ENCODE peak calls at places on chromosomes 3 and 15, in eight cellular contexts. One of them, this sample, is unnamed.

GRCh38 chr3:78204977-78205376 is 1165.1 kb downstream of the ROBO2 start:
- DNase-seq in sigmoid colon: no peak
- DNase-seq in IMR-90: peak
- DNase-seq in Peyer's patch: no peak
- DNase-seq in transverse colon: no peak
- DNase-seq in breast epithelium: no peak
- DNase-seq in right lobe of liver: no peak
- DNase-seq in HCT116: no peak
- DNase-seq in this sample: no peak

GRCh38 chr15:88636039-88636438 is 2.8 kb upstream of the ISG20 start:
- DNase-seq in sigmoid colon: no peak
- DNase-seq in IMR-90: no peak
- DNase-seq in Peyer's patch: peak
- DNase-seq in transverse colon: peak
- DNase-seq in breast epithelium: peak
- DNase-seq in right lobe of liver: no peak
- DNase-seq in HCT116: peak
- DNase-seq in this sample: peak

GRCh38 chr15:101276501-101277037 is 716 bp downstream of the SELENOS start:
- DNase-seq in sigmoid colon: no peak
- DNase-seq in IMR-90: peak
- DNase-seq in Peyer's patch: no peak
- DNase-seq in transverse colon: no peak
- DNase-seq in breast epithelium: no peak
- DNase-seq in right lobe of liver: no peak
- DNase-seq in HCT116: no peak
- DNase-seq in this sample: no peak

GRCh38 chr3:191985691-191986090 is 524.7 kb downstream of the PYDC2 start:
- DNase-seq in sigmoid colon: no peak
- DNase-seq in IMR-90: no peak
- DNase-seq in Peyer's patch: no peak
- DNase-seq in transverse colon: no peak
- DNase-seq in breast epithelium: no peak
- DNase-seq in right lobe of liver: no peak
- DNase-seq in HCT116: no peak
- DNase-seq in this sample: no peak

GRCh38 chr3:134029256-134029733 is 430 bp downstream of the SLCO2A1 start:
- DNase-seq in sigmoid colon: no peak
- DNase-seq in IMR-90: peak
- DNase-seq in Peyer's patch: no peak
- DNase-seq in transverse colon: no peak
- DNase-seq in breast epithelium: no peak
- DNase-seq in right lobe of liver: no peak
- DNase-seq in HCT116: no peak
- DNase-seq in this sample: no peak

GRCh38 chr3:122940628-122941086 is 86.9 kb downstream of the SEMA5B start:
- DNase-seq in sigmoid colon: peak
- DNase-seq in IMR-90: no peak
- DNase-seq in Peyer's patch: no peak
- DNase-seq in transverse colon: no peak
- DNase-seq in breast epithelium: no peak
- DNase-seq in right lobe of liver: no peak
- DNase-seq in HCT116: no peak
- DNase-seq in this sample: no peak

GRCh38 chr3:141280086-141280485 is 48.5 kb downstream of the PXYLP1 start:
- DNase-seq in sigmoid colon: no peak
- DNase-seq in IMR-90: peak
- DNase-seq in Peyer's patch: no peak
- DNase-seq in transverse colon: no peak
- DNase-seq in breast epithelium: peak
- DNase-seq in right lobe of liver: no peak
- DNase-seq in HCT116: no peak
- DNase-seq in this sample: no peak

GRCh38 chr3:69462826-69463100 is 76.9 kb upstream of the FRMD4B start:
- DNase-seq in sigmoid colon: no peak
- DNase-seq in IMR-90: no peak
- DNase-seq in Peyer's patch: no peak
- DNase-seq in transverse colon: no peak
- DNase-seq in breast epithelium: no peak
- DNase-seq in right lobe of liver: no peak
- DNase-seq in HCT116: no peak
- DNase-seq in this sample: no peak

GRCh38 chr3:139574026-139574947 is 34.7 kb upstream of the RBP1 start:
- DNase-seq in sigmoid colon: no peak
- DNase-seq in IMR-90: no peak
- DNase-seq in Peyer's patch: no peak
- DNase-seq in transverse colon: no peak
- DNase-seq in breast epithelium: no peak
- DNase-seq in right lobe of liver: peak
- DNase-seq in HCT116: no peak
- DNase-seq in this sample: peak

GRCh38 chr15:78951841-78952238 is 7.0 kb upstream of the CTSH start:
- DNase-seq in sigmoid colon: no peak
- DNase-seq in IMR-90: peak
- DNase-seq in Peyer's patch: no peak
- DNase-seq in transverse colon: no peak
- DNase-seq in breast epithelium: no peak
- DNase-seq in right lobe of liver: no peak
- DNase-seq in HCT116: no peak
- DNase-seq in this sample: peak
- H3K27ac ChIP-seq in sigmoid colon: no peak
- H3K27ac ChIP-seq in IMR-90: no peak
- H3K27ac ChIP-seq in Peyer's patch: peak
- H3K27ac ChIP-seq in transverse colon: no peak
- H3K27ac ChIP-seq in breast epithelium: peak
- H3K27ac ChIP-seq in right lobe of liver: peak
- H3K27ac ChIP-seq in HCT116: no peak
- H3K27ac ChIP-seq in this sample: peak

DNA sequence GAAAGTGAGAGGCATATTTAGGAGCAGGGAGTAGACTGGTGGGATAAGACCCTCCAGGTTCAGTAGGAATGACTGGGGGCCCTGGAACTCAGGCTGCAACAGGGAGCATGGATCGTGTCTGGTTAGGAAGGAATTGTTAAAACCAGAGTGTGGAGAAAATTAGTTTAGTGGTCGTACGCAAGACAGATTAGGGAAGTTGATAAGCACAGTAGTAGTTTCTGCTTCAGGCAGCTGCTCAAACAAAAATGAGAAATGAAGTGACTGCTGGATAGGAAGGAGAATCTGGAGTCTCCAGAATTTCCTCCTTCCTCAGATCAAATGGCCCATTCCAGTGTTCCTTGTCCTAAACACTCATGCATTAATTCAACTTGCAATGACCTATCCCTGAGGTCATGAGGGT is 11.2 kb downstream of the MYD88 start:
- DNase-seq in sigmoid colon: no peak
- DNase-seq in IMR-90: no peak
- DNase-seq in Peyer's patch: no peak
- DNase-seq in transverse colon: no peak
- DNase-seq in breast epithelium: no peak
- DNase-seq in right lobe of liver: no peak
- DNase-seq in HCT116: no peak
- DNase-seq in this sample: no peak
- H3K4me3 ChIP-seq in sigmoid colon: no peak
- H3K4me3 ChIP-seq in IMR-90: no peak
- H3K4me3 ChIP-seq in Peyer's patch: no peak
- H3K4me3 ChIP-seq in transverse colon: no peak
- H3K4me3 ChIP-seq in breast epithelium: no peak
- H3K4me3 ChIP-seq in right lobe of liver: no peak
- H3K4me3 ChIP-seq in HCT116: no peak
- H3K4me3 ChIP-seq in this sample: no peak

GRCh38 chr3:98525494-98525893 is 2.8 kb upstream of the CLDND1 start:
- DNase-seq in sigmoid colon: no peak
- DNase-seq in IMR-90: no peak
- DNase-seq in Peyer's patch: no peak
- DNase-seq in transverse colon: no peak
- DNase-seq in breast epithelium: no peak
- DNase-seq in right lobe of liver: no peak
- DNase-seq in HCT116: no peak
- DNase-seq in this sample: no peak

GRCh38 chr3:98529856-98530459 is 1.8 kb upstream of the GPR15 start:
- DNase-seq in sigmoid colon: no peak
- DNase-seq in IMR-90: no peak
- DNase-seq in Peyer's patch: no peak
- DNase-seq in transverse colon: no peak
- DNase-seq in breast epithelium: no peak
- DNase-seq in right lobe of liver: no peak
- DNase-seq in HCT116: no peak
- DNase-seq in this sample: no peak

GRCh38 chr3:98531622-98532274 is at the start of gene GPR15:
- DNase-seq in sigmoid colon: no peak
- DNase-seq in IMR-90: no peak
- DNase-seq in Peyer's patch: no peak
- DNase-seq in transverse colon: no peak
- DNase-seq in breast epithelium: no peak
- DNase-seq in right lobe of liver: no peak
- DNase-seq in HCT116: no peak
- DNase-seq in this sample: no peak

GRCh38 chr3:98530676-98531075 is 1.1 kb upstream of the GPR15 start:
- DNase-seq in sigmoid colon: no peak
- DNase-seq in IMR-90: no peak
- DNase-seq in Peyer's patch: no peak
- DNase-seq in transverse colon: no peak
- DNase-seq in breast epithelium: no peak
- DNase-seq in right lobe of liver: no peak
- DNase-seq in HCT116: no peak
- DNase-seq in this sample: no peak

DNA sequence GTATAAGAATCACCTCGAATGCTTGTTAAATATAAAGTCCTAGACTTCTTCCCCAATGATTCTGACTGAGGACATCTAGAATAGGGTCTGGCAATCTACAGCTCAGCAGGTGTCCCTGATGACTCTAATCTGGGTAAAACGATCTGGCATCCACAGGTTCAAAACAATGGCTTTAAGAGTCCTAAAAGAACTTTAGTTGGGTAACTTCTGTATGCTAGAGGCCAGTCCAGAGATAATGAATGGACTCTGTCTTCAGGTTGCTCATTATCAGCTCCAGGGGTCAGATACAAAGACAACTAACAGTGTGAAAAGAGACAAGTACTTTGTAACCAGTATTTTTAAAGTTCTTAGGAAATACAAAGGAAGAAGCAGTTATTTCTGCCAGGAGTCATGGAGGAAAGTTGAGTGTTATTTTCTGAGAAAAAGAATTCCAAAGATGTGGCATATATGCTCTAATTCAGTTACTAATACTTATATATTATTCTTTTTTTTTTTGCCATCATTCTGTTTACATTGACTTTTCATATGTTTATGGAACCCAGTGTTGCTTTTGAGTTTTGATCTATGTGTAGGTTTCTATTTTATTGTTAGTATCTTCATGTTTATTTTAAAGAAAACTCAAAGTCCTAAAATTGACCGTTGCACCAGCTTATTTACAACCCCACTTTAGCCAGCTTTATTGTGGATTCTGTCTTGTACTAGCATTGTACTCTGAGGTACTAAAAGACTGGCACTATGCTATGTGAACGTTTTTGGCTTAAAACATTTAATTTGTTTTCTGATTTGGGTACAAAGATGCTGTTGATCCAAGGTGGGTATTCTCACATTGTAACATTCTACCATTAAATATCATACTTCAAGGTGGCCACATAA is 3.1 kb upstream of the GPR15 start:
- DNase-seq in sigmoid colon: no peak
- DNase-seq in IMR-90: no peak
- DNase-seq in Peyer's patch: no peak
- DNase-seq in transverse colon: no peak
- DNase-seq in breast epithelium: no peak
- DNase-seq in right lobe of liver: no peak
- DNase-seq in HCT116: no peak
- DNase-seq in this sample: no peak
- TF ChIP-seq POLR2A in sigmoid colon: no peak
- TF ChIP-seq POLR2A in IMR-90: no peak
- TF ChIP-seq POLR2A in Peyer's patch: no peak
- TF ChIP-seq POLR2A in transverse colon: no peak
- TF ChIP-seq POLR2A in breast epithelium: no peak
- TF ChIP-seq POLR2A in right lobe of liver: no peak
- TF ChIP-seq POLR2A in HCT116: no peak
- TF ChIP-seq POLR2A in this sample: no peak

DNA sequence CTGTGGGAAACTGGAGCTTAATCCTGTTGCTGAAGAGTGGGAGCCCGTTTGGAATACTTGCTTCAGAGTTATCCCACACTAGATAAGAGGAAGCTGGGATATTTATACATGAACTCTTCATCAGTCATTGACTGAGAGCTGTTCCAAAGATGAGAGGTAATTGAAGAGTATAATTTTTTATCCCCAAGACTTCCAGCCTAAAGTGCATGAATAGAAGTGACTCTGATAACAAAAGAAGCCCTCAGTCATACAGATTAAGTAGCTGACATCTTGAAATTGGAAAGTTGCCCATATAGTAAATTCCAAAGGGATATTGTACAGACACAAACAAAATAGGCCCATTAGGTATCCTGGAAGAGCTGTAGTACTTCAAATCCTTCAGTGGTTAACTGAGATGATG is 268.0 kb downstream of the EPHA3 start:
- DNase-seq in sigmoid colon: no peak
- DNase-seq in IMR-90: no peak
- DNase-seq in Peyer's patch: no peak
- DNase-seq in transverse colon: no peak
- DNase-seq in breast epithelium: no peak
- DNase-seq in right lobe of liver: no peak
- DNase-seq in HCT116: no peak
- DNase-seq in this sample: no peak
- H3K27ac ChIP-seq in sigmoid colon: no peak
- H3K27ac ChIP-seq in IMR-90: no peak
- H3K27ac ChIP-seq in Peyer's patch: no peak
- H3K27ac ChIP-seq in transverse colon: no peak
- H3K27ac ChIP-seq in breast epithelium: no peak
- H3K27ac ChIP-seq in right lobe of liver: no peak
- H3K27ac ChIP-seq in HCT116: no peak
- H3K27ac ChIP-seq in this sample: no peak

GRCh38 chr3:117603097-117603496 is 893.5 kb downstream of the TUSC7 start:
- DNase-seq in sigmoid colon: no peak
- DNase-seq in IMR-90: no peak
- DNase-seq in Peyer's patch: no peak
- DNase-seq in transverse colon: no peak
- DNase-seq in breast epithelium: no peak
- DNase-seq in right lobe of liver: no peak
- DNase-seq in HCT116: no peak
- DNase-seq in this sample: no peak
- H3K4me3 ChIP-seq in sigmoid colon: no peak
- H3K4me3 ChIP-seq in IMR-90: no peak
- H3K4me3 ChIP-seq in Peyer's patch: no peak
- H3K4me3 ChIP-seq in transverse colon: no peak
- H3K4me3 ChIP-seq in breast epithelium: no peak
- H3K4me3 ChIP-seq in right lobe of liver: no peak
- H3K4me3 ChIP-seq in HCT116: no peak
- H3K4me3 ChIP-seq in this sample: no peak